ENCODE peak calls at places on chromosomes 4 and X, in six cellular contexts. One of them, this sample, is unnamed.

GRCh38 chr4:187184513-187184912 is 460.9 kb upstream of the FAT1 start:
- DNase-seq in NCI-H460: no peak
- DNase-seq in BJ: no peak
- DNase-seq in right atrium auricular region: no peak
- DNase-seq in NCI-H1092: peak; percentile 30
- DNase-seq in midbrain: no peak
- DNase-seq in this sample: no peak

GRCh38 chr4:139266583-139267257 is 13.3 kb downstream of the MGARP start:
- DNase-seq in NCI-H460: no peak
- DNase-seq in BJ: peak; percentile 75
- DNase-seq in right atrium auricular region: peak; percentile 73
- DNase-seq in NCI-H1092: no peak
- DNase-seq in midbrain: peak; percentile 17
- DNase-seq in this sample: peak; percentile 54

GRCh38 chr4:124277691-124278090 is 434.8 kb downstream of the ANKRD50 start:
- DNase-seq in NCI-H460: no peak
- DNase-seq in BJ: no peak
- DNase-seq in right atrium auricular region: no peak
- DNase-seq in NCI-H1092: no peak
- DNase-seq in midbrain: no peak
- DNase-seq in this sample: no peak

GRCh38 chr4:864456-865120 is 38.7 kb upstream of the CPLX1 start:
- DNase-seq in NCI-H460: no peak
- DNase-seq in BJ: no peak
- DNase-seq in right atrium auricular region: no peak
- DNase-seq in NCI-H1092: no peak
- DNase-seq in midbrain: no peak
- DNase-seq in this sample: no peak

GRCh38 chrX:38166478-38167083 is 54.1 kb downstream of the SRPX start:
- DNase-seq in NCI-H460: peak; percentile 30
- DNase-seq in BJ: no peak
- DNase-seq in right atrium auricular region: no peak
- DNase-seq in NCI-H1092: no peak
- DNase-seq in midbrain: peak; percentile 4
- DNase-seq in this sample: peak; percentile 1

GRCh38 chrX:9562851-9563250 is 98.0 kb downstream of the TBL1X start:
- DNase-seq in NCI-H460: no peak
- DNase-seq in BJ: peak; percentile 57
- DNase-seq in right atrium auricular region: no peak
- DNase-seq in NCI-H1092: no peak
- DNase-seq in midbrain: no peak
- DNase-seq in this sample: peak; percentile 63

GRCh38 chrX:11064851-11065600 is 46.1 kb upstream of the HCCS start:
- DNase-seq in NCI-H460: no peak
- DNase-seq in BJ: peak; percentile 43
- DNase-seq in right atrium auricular region: no peak
- DNase-seq in NCI-H1092: no peak
- DNase-seq in midbrain: peak; percentile 29
- DNase-seq in this sample: no peak

GRCh38 chrX:150202641-150203248 is 160.4 kb upstream of the MAMLD1 start:
- DNase-seq in NCI-H460: no peak
- DNase-seq in BJ: peak; percentile 19
- DNase-seq in right atrium auricular region: no peak
- DNase-seq in NCI-H1092: no peak
- DNase-seq in midbrain: no peak
- DNase-seq in this sample: no peak

GRCh38 chrX:55107911-55108310 is 19.1 kb downstream of the PAGE2 start:
- DNase-seq in NCI-H460: no peak
- DNase-seq in BJ: no peak
- DNase-seq in right atrium auricular region: no peak
- DNase-seq in NCI-H1092: no peak
- DNase-seq in midbrain: no peak
- DNase-seq in this sample: no peak

GRCh38 chr4:56871357-56871993 is 36.2 kb upstream of the REST start:
- DNase-seq in NCI-H460: no peak
- DNase-seq in BJ: no peak
- DNase-seq in right atrium auricular region: no peak
- DNase-seq in NCI-H1092: peak; percentile 74
- DNase-seq in midbrain: peak; percentile 14
- DNase-seq in this sample: no peak

GRCh38 chrX:76148753-76149152 is 24.1 kb upstream of the PBDC1 start:
- DNase-seq in NCI-H460: peak; percentile 20
- DNase-seq in BJ: no peak
- DNase-seq in right atrium auricular region: no peak
- DNase-seq in NCI-H1092: no peak
- DNase-seq in midbrain: peak; percentile 12
- DNase-seq in this sample: peak; percentile 17

GRCh38 chrX:41491267-41492004 is 44.3 kb downstream of the NYX start:
- DNase-seq in NCI-H460: peak; percentile 78
- DNase-seq in BJ: peak; percentile 65
- DNase-seq in right atrium auricular region: peak; percentile 63
- DNase-seq in NCI-H1092: no peak
- DNase-seq in midbrain: no peak
- DNase-seq in this sample: no peak

This sample was measured in HepG2.